ENCODE peak calls at places on chromosome 21, in seven cellular contexts. One of them, this sample, is unnamed.

GRCh38 chr21:25964009-25964408 is 206.6 kb downstream of the APP start:
- DNase-seq in Caco-2: no peak
- DNase-seq in CD8-positive, alpha-beta T cell: no peak
- DNase-seq in DND-41: no peak
- DNase-seq in stomach: no peak
- DNase-seq in esophagus squamous epithelium: no peak
- DNase-seq in hepatocyte: no peak
- DNase-seq in this sample: no peak

GRCh38 chr21:28336299-28336698 is 656.4 kb downstream of the LTN1 start:
- DNase-seq in Caco-2: no peak
- DNase-seq in CD8-positive, alpha-beta T cell: no peak
- DNase-seq in DND-41: no peak
- DNase-seq in stomach: peak; percentile 26
- DNase-seq in esophagus squamous epithelium: no peak
- DNase-seq in hepatocyte: peak; percentile 78
- DNase-seq in this sample: peak; percentile 48

GRCh38 chr21:26099610-26100219 is 70.9 kb downstream of the APP start:
- DNase-seq in Caco-2: no peak
- DNase-seq in CD8-positive, alpha-beta T cell: no peak
- DNase-seq in DND-41: no peak
- DNase-seq in stomach: no peak
- DNase-seq in esophagus squamous epithelium: no peak
- DNase-seq in hepatocyte: no peak
- DNase-seq in this sample: no peak

GRCh38 chr21:16372546-16372945 is 642.8 kb downstream of the USP25 start:
- DNase-seq in Caco-2: no peak
- DNase-seq in CD8-positive, alpha-beta T cell: no peak
- DNase-seq in DND-41: no peak
- DNase-seq in stomach: no peak
- DNase-seq in esophagus squamous epithelium: no peak
- DNase-seq in hepatocyte: no peak
- DNase-seq in this sample: no peak

GRCh38 chr21:16407403-16408279 is 677.9 kb downstream of the USP25 start:
- DNase-seq in Caco-2: no peak
- DNase-seq in CD8-positive, alpha-beta T cell: no peak
- DNase-seq in DND-41: no peak
- DNase-seq in stomach: no peak
- DNase-seq in esophagus squamous epithelium: no peak
- DNase-seq in hepatocyte: no peak
- DNase-seq in this sample: no peak

GRCh38 chr21:20811702-20812101 is 186.5 kb upstream of the NCAM2 start:
- DNase-seq in Caco-2: no peak
- DNase-seq in CD8-positive, alpha-beta T cell: no peak
- DNase-seq in DND-41: no peak
- DNase-seq in stomach: no peak
- DNase-seq in esophagus squamous epithelium: no peak
- DNase-seq in hepatocyte: no peak
- DNase-seq in this sample: no peak

GRCh38 chr21:26798856-26799751 is 46.1 kb downstream of the ADAMTS1 start:
- DNase-seq in Caco-2: no peak
- DNase-seq in CD8-positive, alpha-beta T cell: no peak
- DNase-seq in DND-41: no peak
- DNase-seq in stomach: no peak
- DNase-seq in esophagus squamous epithelium: no peak
- DNase-seq in hepatocyte: peak; percentile 25
- DNase-seq in this sample: no peak

GRCh38 chr21:26077523-26077922 is 93.0 kb downstream of the APP start:
- DNase-seq in Caco-2: no peak
- DNase-seq in CD8-positive, alpha-beta T cell: no peak
- DNase-seq in DND-41: no peak
- DNase-seq in stomach: no peak
- DNase-seq in esophagus squamous epithelium: no peak
- DNase-seq in hepatocyte: peak; percentile 21
- DNase-seq in this sample: no peak

GRCh38 chr21:31900121-31900895 is 27.5 kb downstream of the HUNK start:
- DNase-seq in Caco-2: peak; percentile 89
- DNase-seq in CD8-positive, alpha-beta T cell: no peak
- DNase-seq in DND-41: no peak
- DNase-seq in stomach: peak; percentile 61
- DNase-seq in esophagus squamous epithelium: no peak
- DNase-seq in hepatocyte: peak; percentile 88
- DNase-seq in this sample: no peak

GRCh38 chr21:16037386-16037785 is 307.6 kb downstream of the USP25 start:
- DNase-seq in Caco-2: no peak
- DNase-seq in CD8-positive, alpha-beta T cell: no peak
- DNase-seq in DND-41: no peak
- DNase-seq in stomach: no peak
- DNase-seq in esophagus squamous epithelium: no peak
- DNase-seq in hepatocyte: no peak
- DNase-seq in this sample: no peak

GRCh38 chr21:46456750-46457149 is 1.9 kb upstream of the DIP2A start:
- DNase-seq in Caco-2: peak; percentile 17
- DNase-seq in CD8-positive, alpha-beta T cell: no peak
- DNase-seq in DND-41: no peak
- DNase-seq in stomach: no peak
- DNase-seq in esophagus squamous epithelium: no peak
- DNase-seq in hepatocyte: no peak
- DNase-seq in this sample: no peak

GRCh38 chr21:20774737-20775136 is 223.5 kb upstream of the NCAM2 start:
- DNase-seq in Caco-2: no peak
- DNase-seq in CD8-positive, alpha-beta T cell: no peak
- DNase-seq in DND-41: no peak
- DNase-seq in stomach: no peak
- DNase-seq in esophagus squamous epithelium: no peak
- DNase-seq in hepatocyte: no peak
- DNase-seq in this sample: no peak

GRCh38 chr21:29192999-29193563 is 62.6 kb downstream of the MAP3K7CL start:
- DNase-seq in Caco-2: no peak
- DNase-seq in CD8-positive, alpha-beta T cell: no peak
- DNase-seq in DND-41: no peak
- DNase-seq in stomach: no peak
- DNase-seq in esophagus squamous epithelium: no peak
- DNase-seq in hepatocyte: no peak
- DNase-seq in this sample: no peak

GRCh38 chr21:39217356-39218081 is 34.3 kb upstream of the PSMG1 start:
- DNase-seq in Caco-2: no peak
- DNase-seq in CD8-positive, alpha-beta T cell: no peak
- DNase-seq in DND-41: no peak
- DNase-seq in stomach: no peak
- DNase-seq in esophagus squamous epithelium: no peak
- DNase-seq in hepatocyte: no peak
- DNase-seq in this sample: no peak

GRCh38 chr21:28516996-28517592 is 475.6 kb downstream of the LTN1 start:
- DNase-seq in Caco-2: peak; percentile 78
- DNase-seq in CD8-positive, alpha-beta T cell: peak; percentile 34
- DNase-seq in DND-41: peak; percentile 50
- DNase-seq in stomach: peak; percentile 64
- DNase-seq in esophagus squamous epithelium: peak; percentile 1
- DNase-seq in hepatocyte: peak; percentile 80
- DNase-seq in this sample: peak; percentile 89

GRCh38 chr21:46183910-46184624 is at the start of gene SPATC1L:
- DNase-seq in Caco-2: no peak
- DNase-seq in CD8-positive, alpha-beta T cell: no peak
- DNase-seq in DND-41: no peak
- DNase-seq in stomach: peak; percentile 39
- DNase-seq in esophagus squamous epithelium: no peak
- DNase-seq in hepatocyte: peak; percentile 81
- DNase-seq in this sample: peak; percentile 73

GRCh38 chr21:46626536-46627302 is 8.8 kb upstream of the PRMT2 start:
- DNase-seq in Caco-2: no peak
- DNase-seq in CD8-positive, alpha-beta T cell: no peak
- DNase-seq in DND-41: no peak
- DNase-seq in stomach: no peak
- DNase-seq in esophagus squamous epithelium: no peak
- DNase-seq in hepatocyte: no peak
- DNase-seq in this sample: no peak

GRCh38 chr21:37871121-37871862 is 45.0 kb downstream of the KCNJ6 start:
- DNase-seq in Caco-2: no peak
- DNase-seq in CD8-positive, alpha-beta T cell: no peak
- DNase-seq in DND-41: no peak
- DNase-seq in stomach: no peak
- DNase-seq in esophagus squamous epithelium: no peak
- DNase-seq in hepatocyte: no peak
- DNase-seq in this sample: no peak

DNA sequence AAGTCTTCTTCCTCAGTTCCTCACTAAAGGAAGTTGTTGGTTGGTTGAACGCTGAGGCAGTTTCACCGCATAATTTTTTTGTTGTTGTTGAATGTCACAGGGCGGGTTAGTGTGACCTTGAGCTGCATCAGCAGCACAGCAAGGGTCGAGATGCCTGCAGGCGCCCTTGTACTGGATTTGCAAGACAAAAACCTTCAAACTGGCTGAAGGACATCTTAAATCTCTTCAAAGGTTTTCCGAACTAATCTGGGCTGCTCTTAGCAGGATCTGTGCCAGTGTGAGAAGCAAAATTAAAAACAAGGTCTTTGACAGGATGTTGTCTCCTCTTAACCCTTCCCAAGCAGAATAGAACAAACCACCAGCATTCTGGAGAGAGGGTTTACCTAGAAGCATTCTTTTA is 59.4 kb downstream of the NRIP1 start:
- DNase-seq in Caco-2: no peak
- DNase-seq in CD8-positive, alpha-beta T cell: no peak
- DNase-seq in DND-41: peak; percentile 59
- DNase-seq in stomach: no peak
- DNase-seq in esophagus squamous epithelium: no peak
- DNase-seq in hepatocyte: no peak
- DNase-seq in this sample: no peak
- H3K27me3 ChIP-seq in Caco-2: no peaks in the 10 kb centered on the region
- H3K27me3 ChIP-seq in CD8-positive, alpha-beta T cell: no peaks in the 10 kb centered on the region
- H3K27me3 ChIP-seq in DND-41: no peaks in the 10 kb centered on the region
- H3K27me3 ChIP-seq in stomach: no peaks in the 10 kb centered on the region
- H3K27me3 ChIP-seq in esophagus squamous epithelium: no peaks in the 10 kb centered on the region
- H3K27me3 ChIP-seq in hepatocyte: no peaks in the 10 kb centered on the region
- H3K27me3 ChIP-seq in this sample: no peaks in the 10 kb centered on the region

GRCh38 chr21:33019516-33019884 is 6.2 kb upstream of the OLIG2 start:
- DNase-seq in Caco-2: no peak
- DNase-seq in CD8-positive, alpha-beta T cell: no peak
- DNase-seq in DND-41: no peak
- DNase-seq in stomach: no peak
- DNase-seq in esophagus squamous epithelium: no peak
- DNase-seq in hepatocyte: no peak
- DNase-seq in this sample: no peak
- H3K27me3 ChIP-seq in Caco-2: no peaks in the 10 kb centered on the region
- H3K27me3 ChIP-seq in CD8-positive, alpha-beta T cell: peaks cover 33% of the 10 kb centered on the region
- H3K27me3 ChIP-seq in DND-41: peaks cover 48% of the 10 kb centered on the region
- H3K27me3 ChIP-seq in stomach: peaks cover 65% of the 10 kb centered on the region
- H3K27me3 ChIP-seq in esophagus squamous epithelium: peaks cover 46% of the 10 kb centered on the region
- H3K27me3 ChIP-seq in hepatocyte: peaks cover 99% of the 10 kb centered on the region
- H3K27me3 ChIP-seq in this sample: peaks cover 60% of the 10 kb centered on the region

DNA sequence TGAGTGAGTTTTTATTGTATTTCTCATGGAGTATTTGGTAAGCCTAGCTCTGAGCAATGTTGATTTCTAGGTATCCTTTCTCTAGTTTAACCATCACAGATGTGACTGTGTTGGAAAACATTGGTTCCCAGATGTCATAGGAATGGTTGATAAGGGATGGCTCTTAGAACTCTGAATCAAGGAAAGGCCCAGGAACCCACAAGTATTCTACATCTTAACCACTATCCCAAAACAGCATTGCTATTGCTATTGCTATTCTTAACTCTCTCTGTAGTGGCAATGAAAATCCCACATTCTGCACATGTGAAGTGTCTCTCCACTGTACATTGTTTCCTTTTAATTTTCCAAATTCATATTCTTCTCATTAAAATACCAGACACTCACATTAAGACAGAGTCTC is 420.3 kb upstream of the RUNX1 start:
- DNase-seq in Caco-2: no peak
- DNase-seq in CD8-positive, alpha-beta T cell: no peak
- DNase-seq in DND-41: no peak
- DNase-seq in stomach: no peak
- DNase-seq in esophagus squamous epithelium: no peak
- DNase-seq in hepatocyte: no peak
- DNase-seq in this sample: no peak
- H3K27me3 ChIP-seq in Caco-2: no peaks in the 10 kb centered on the region
- H3K27me3 ChIP-seq in CD8-positive, alpha-beta T cell: no peaks in the 10 kb centered on the region
- H3K27me3 ChIP-seq in DND-41: no peaks in the 10 kb centered on the region
- H3K27me3 ChIP-seq in stomach: no peaks in the 10 kb centered on the region
- H3K27me3 ChIP-seq in esophagus squamous epithelium: no peaks in the 10 kb centered on the region
- H3K27me3 ChIP-seq in hepatocyte: no peaks in the 10 kb centered on the region
- H3K27me3 ChIP-seq in this sample: no peaks in the 10 kb centered on the region

GRCh38 chr21:42232176-42232825 is 13.4 kb downstream of the ABCG1 start:
- DNase-seq in Caco-2: no peak
- DNase-seq in CD8-positive, alpha-beta T cell: no peak
- DNase-seq in DND-41: peak; percentile 90
- DNase-seq in stomach: no peak
- DNase-seq in esophagus squamous epithelium: no peak
- DNase-seq in hepatocyte: no peak
- DNase-seq in this sample: no peak

GRCh38 chr21:42234026-42234425 is 15.1 kb downstream of the ABCG1 start:
- DNase-seq in Caco-2: no peak
- DNase-seq in CD8-positive, alpha-beta T cell: no peak
- DNase-seq in DND-41: no peak
- DNase-seq in stomach: no peak
- DNase-seq in esophagus squamous epithelium: no peak
- DNase-seq in hepatocyte: no peak
- DNase-seq in this sample: no peak

GRCh38 chr21:42234464-42235241 is 15.7 kb downstream of the ABCG1 start:
- DNase-seq in Caco-2: peak; percentile 47
- DNase-seq in CD8-positive, alpha-beta T cell: peak; percentile 74
- DNase-seq in DND-41: peak; percentile 84
- DNase-seq in stomach: peak; percentile 84
- DNase-seq in esophagus squamous epithelium: no peak
- DNase-seq in hepatocyte: peak; percentile 93
- DNase-seq in this sample: peak; percentile 96

GRCh38 chr21:42231761-42232160 is 12.8 kb downstream of the ABCG1 start:
- DNase-seq in Caco-2: no peak
- DNase-seq in CD8-positive, alpha-beta T cell: no peak
- DNase-seq in DND-41: no peak
- DNase-seq in stomach: no peak
- DNase-seq in esophagus squamous epithelium: no peak
- DNase-seq in hepatocyte: no peak
- DNase-seq in this sample: no peak

DNA sequence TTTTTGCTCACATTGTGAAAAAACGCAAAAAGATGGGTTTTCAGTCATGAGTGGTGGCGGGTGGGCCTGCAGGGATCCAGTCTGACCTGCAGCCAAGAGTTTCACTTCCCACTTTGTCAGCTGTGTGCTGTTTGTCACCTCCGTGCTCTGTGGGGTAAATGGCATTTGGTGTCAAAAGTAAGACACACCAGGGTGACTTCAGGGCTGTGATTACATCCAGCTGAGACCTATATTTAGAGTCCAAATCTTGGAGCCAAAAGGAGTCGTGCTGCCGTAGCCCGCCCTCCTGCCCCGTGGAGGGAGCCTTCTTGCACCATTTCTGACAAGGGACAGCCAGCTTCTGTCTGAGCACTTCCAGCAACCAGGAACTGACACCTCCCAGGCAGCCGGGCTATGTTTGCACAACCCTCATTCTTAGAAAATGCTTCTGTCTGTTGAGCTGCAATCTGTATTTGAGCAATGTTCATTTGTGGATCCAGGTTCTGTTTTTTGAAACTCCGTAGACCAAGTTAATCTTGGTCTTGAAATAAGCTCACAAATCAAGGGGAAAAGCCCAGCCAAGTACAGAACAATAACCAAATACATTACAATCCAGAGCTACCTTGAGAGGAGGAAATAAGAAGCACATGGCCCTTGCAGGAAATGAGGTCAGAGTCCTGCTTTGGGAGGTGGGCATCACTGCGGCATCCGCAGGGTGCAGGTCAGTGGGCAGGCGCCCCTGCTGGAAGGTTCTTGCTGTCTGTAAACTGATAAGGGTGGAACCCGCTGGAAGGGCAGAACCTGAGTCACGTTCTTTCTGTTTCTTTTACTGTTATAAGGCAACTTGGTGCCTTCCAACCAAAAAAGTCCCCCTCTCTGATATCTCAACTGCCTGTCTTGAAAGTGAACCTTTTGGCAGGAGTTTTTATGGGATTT is 14.4 kb downstream of the ABCG1 start:
- DNase-seq in Caco-2: no peak
- DNase-seq in CD8-positive, alpha-beta T cell: peak; percentile 69
- DNase-seq in DND-41: peak; percentile 57
- DNase-seq in stomach: peak; percentile 62
- DNase-seq in esophagus squamous epithelium: no peak
- DNase-seq in hepatocyte: peak; percentile 74
- DNase-seq in this sample: peak; percentile 66
- H3K27me3 ChIP-seq in Caco-2: no peaks in the 10 kb centered on the region
- H3K27me3 ChIP-seq in CD8-positive, alpha-beta T cell: no peaks in the 10 kb centered on the region
- H3K27me3 ChIP-seq in DND-41: no peaks in the 10 kb centered on the region
- H3K27me3 ChIP-seq in stomach: no peaks in the 10 kb centered on the region
- H3K27me3 ChIP-seq in esophagus squamous epithelium: no peaks in the 10 kb centered on the region
- H3K27me3 ChIP-seq in hepatocyte: no peaks in the 10 kb centered on the region
- H3K27me3 ChIP-seq in this sample: peaks cover 30% of the 10 kb centered on the region